ENCODE peak calls at places on chromosomes 11 and 22, in five cellular contexts. B is spleen, H is HFF-Myc, Y is pancreas, M is brain microvascular endothelial cell. G is an unnamed sample.

GRCh38 chr11:56271092-56271491 is 2.9 kb upstream of the OR5T1 start:
- DNase-seq in H (no peak), B (no peak), M (no peak), Y (no peak), G (no peak)

GRCh38 chr11:112525844-112526590 is 265.4 kb upstream of the PLET1 start:
- DNase-seq in B (no peak), H (no peak), M (no peak), Y (no peak), G (no peak)

GRCh38 chr22:23675502-23676415 is 15.1 kb upstream of the RGL4 start:
- DNase-seq in H (no peak), B (peak), M (no peak), Y (peak), G (no peak)

GRCh38 chr11:121572581-121573059 is 119.9 kb upstream of the SORL1-AS1 start:
- DNase-seq in Y (no peak), B (no peak), M (no peak), H (no peak), G (no peak)

GRCh38 chr11:30131535-30131934 is 99.3 kb upstream of the FSHB start:
- DNase-seq in M (peak), H (no peak), B (no peak), Y (no peak), G (peak)

GRCh38 chr11:70466596-70466995 is 68.3 kb downstream of the CTTN start:
- DNase-seq in Y (no peak), M (no peak), B (peak), H (no peak), G (no peak)

GRCh38 chr11:46977940-46978595 is 41.5 kb downstream of the CSTPP1 start:
- DNase-seq in M (peak), B (no peak), H (no peak), Y (no peak), G (no peak)

GRCh38 chr11:116642902-116643301 is 129.9 kb downstream of the BUD13 start:
- DNase-seq in B (no peak), M (no peak), Y (no peak), H (no peak), G (no peak)

GRCh38 chr11:30552839-30553238 is 33.3 kb downstream of the MPPED2 start:
- DNase-seq in M (no peak), Y (no peak), H (no peak), B (no peak), G (no peak)

GRCh38 chr11:31655483-31655882 is 145.9 kb downstream of the ELP4 start:
- DNase-seq in H (no peak), M (peak), Y (no peak), B (no peak), G (peak)

GRCh38 chr22:17774206-17774927 is at the start of gene BID:
- DNase-seq in Y (no peak), H (no peak), M (no peak), B (peak), G (no peak)

GRCh38 chr11:65591939-65592814 is 3.4 kb downstream of the KCNK7 start:
- DNase-seq in B (peak), H (no peak), Y (no peak), M (no peak), G (no peak)

DNA sequence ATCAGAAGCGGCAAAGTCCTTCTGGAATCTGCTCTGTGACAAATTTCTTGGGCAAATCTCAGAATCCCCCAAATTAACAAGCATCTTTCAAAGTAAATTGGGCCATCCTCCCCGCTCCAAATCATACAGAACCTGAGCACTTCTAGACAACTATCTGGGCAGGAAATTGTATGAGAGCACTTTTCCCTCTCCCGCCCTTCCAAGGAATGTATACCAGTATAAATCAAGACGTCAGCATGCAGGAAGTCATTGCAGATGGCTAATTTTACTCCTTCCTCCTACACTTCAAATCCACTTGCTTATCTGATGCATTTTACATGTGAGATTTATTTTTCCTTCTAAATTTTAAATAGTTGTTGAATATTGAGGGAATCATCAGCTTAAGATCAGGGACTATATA is 52.1 kb downstream of the NTM start:
- DNase-seq in M (no peak), B (no peak), H (no peak), Y (no peak), G (no peak)
- H3K4me3 ChIP-seq in M (no peak), B (no peak), H (no peak), Y (no peak), G (no peak)

GRCh38 chr22:38751422-38752346 is 4.1 kb downstream of the SUN2 start:
- DNase-seq in Y (no peak), B (peak), H (no peak), M (no peak), G (peak)
- H3K4me3 ChIP-seq in Y (no peak), B (peak), H (no peak), M (no peak), G (no peak)

DNA sequence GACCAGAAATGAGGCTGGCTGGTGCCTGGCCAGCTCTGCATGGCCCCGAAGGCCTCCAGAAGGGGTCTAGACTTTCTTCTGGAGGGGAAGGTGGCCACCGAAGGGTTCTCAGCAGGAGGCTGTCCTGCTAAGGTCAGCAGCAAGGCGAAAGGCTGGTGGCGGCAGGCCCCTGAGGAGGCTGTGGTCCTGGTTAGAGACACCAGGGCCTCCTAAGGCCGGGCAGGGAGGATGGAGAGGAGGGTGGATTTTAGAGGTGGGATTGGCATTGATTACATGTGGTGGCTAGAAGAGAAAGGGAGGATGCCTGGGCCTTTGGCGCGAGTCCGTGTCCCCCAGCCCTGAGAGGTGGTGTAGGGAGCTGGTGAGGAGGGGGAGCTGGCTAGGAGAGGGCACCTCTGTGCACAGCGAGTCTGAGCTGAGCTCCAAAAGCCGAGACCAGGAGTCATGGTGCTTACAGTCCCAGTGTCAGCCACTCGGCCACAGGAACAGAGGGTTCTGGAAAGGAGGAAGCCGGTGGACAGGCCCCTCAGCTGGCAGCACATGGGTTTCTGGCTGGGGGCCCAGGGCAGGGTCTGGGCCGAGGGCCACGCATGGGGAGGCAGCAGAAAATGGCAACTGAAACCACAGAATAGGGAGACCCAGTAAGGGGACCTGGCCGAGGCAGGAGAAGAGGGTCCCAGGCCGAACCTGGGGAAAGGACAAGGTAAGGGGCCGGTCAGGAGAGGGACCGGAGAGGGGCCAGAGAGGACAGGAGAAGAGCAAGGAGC is 2.5 kb downstream of the FERMT3 start:
- DNase-seq in H (no peak), B (no peak), Y (no peak), M (no peak), G (no peak)
- H3K4me3 ChIP-seq in H (no peak), B (peak), Y (no peak), M (no peak), G (no peak)

GRCh38 chr22:19043111-19044085 is 78.8 kb downstream of the DGCR2 start:
- DNase-seq in Y (no peak), M (no peak), H (no peak), B (peak), G (no peak)

GRCh38 chr22:19046287-19046686 is 75.9 kb downstream of the DGCR2 start:
- DNase-seq in H (no peak), Y (no peak), M (no peak), B (no peak), G (no peak)

GRCh38 chr22:19046719-19047609 is 75.2 kb downstream of the DGCR2 start:
- DNase-seq in Y (no peak), B (peak), H (no peak), M (no peak), G (no peak)

GRCh38 chr22:19044381-19044780 is 77.8 kb downstream of the DGCR2 start:
- DNase-seq in H (no peak), B (peak), M (no peak), Y (no peak), G (no peak)

DNA sequence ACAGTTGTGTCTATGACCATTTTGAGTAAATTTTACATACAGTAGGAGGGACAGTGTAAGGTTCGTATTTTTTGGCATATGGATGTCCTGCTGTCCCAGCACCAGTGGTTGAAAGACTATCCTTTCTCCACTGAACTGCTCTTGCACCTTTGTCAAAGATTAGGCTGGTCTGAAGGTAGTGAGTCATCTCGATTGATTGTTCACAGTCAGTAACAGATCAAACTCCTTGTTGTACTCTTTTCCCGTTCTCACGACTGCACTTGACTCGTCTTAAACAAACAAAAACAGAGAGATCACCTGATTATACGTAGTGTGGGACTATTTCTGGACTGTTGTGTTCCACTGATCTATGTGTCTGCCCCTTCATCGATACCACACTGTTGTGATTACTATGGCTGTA is 77.1 kb downstream of the DGCR2 start:
- DNase-seq in M (no peak), H (no peak), Y (no peak), B (no peak), G (no peak)
- H3K4me3 ChIP-seq in M (no peak), H (no peak), Y (no peak), B (no peak), G (no peak)

G was measured in skeletal muscle cell.